ENCODE peak calls at places on chromosomes 4 and X, in four cellular contexts. W, V, D and M are unnamed samples.

GRCh38 chr4:94848326-94848725 is 90.6 kb downstream of the BMPR1B start:
- DNase-seq in D (no peak), V (no peak), W (no peak), M (no peak)

GRCh38 chrX:10485331-10485730 is 135.1 kb downstream of the MID1 start:
- DNase-seq in D (no peak), W (no peak), V (peak; percentile 13), M (peak; percentile 74)

GRCh38 chr4:98557497-98557896 is 100.9 kb downstream of the TSPAN5 start:
- DNase-seq in D (peak; percentile 50), W (no peak), V (peak; percentile 75), M (no peak)

GRCh38 chr4:78907638-78908037 is 31.6 kb downstream of the PAQR3 start:
- DNase-seq in D (no peak), W (no peak), V (no peak), M (no peak)

GRCh38 chrX:110159865-110160264 is 157.0 kb downstream of the TMEM164 start:
- DNase-seq in W (no peak), D (peak; percentile 36), V (no peak), M (no peak)

GRCh38 chrX:37302569-37302968 is 46.6 kb upstream of the PRRG1 start:
- DNase-seq in D (peak; percentile 35), V (peak; percentile 21), W (no peak), M (peak; percentile 37)

GRCh38 chr4:151169223-151169622 is 69.8 kb downstream of the RPS3A start:
- DNase-seq in W (peak; percentile 14), V (peak; percentile 99), D (peak; percentile 97), M (no peak)

GRCh38 chrX:68710870-68711576 is 63.6 kb downstream of the STARD8 start:
- DNase-seq in W (no peak), D (peak; percentile 37), V (peak; percentile 53), M (peak; percentile 33)

GRCh38 chrX:122641826-122642225 is 542.3 kb upstream of the GRIA3 start:
- DNase-seq in V (no peak), D (no peak), W (no peak), M (no peak)

GRCh38 chr4:26076000-26076587 is 162.1 kb downstream of the SMIM20 start:
- DNase-seq in V (peak; percentile 81), D (peak; percentile 58), W (no peak), M (no peak)

GRCh38 chr4:1571165-1571908 is 112.8 kb downstream of the FAM53A start:
- DNase-seq in V (no peak), W (no peak), D (no peak), M (no peak)

GRCh38 chr4:64158648-64159326 is 250.5 kb downstream of the TECRL start:
- DNase-seq in D (peak; percentile 72), W (peak; percentile 63), V (peak; percentile 22), M (peak; percentile 33)

GRCh38 chr4:92305148-92305877 is 1.5 kb downstream of the GRID2 start:
- DNase-seq in W (peak; percentile 82), D (peak; percentile 49), V (peak; percentile 32), M (peak; percentile 7)

DNA sequence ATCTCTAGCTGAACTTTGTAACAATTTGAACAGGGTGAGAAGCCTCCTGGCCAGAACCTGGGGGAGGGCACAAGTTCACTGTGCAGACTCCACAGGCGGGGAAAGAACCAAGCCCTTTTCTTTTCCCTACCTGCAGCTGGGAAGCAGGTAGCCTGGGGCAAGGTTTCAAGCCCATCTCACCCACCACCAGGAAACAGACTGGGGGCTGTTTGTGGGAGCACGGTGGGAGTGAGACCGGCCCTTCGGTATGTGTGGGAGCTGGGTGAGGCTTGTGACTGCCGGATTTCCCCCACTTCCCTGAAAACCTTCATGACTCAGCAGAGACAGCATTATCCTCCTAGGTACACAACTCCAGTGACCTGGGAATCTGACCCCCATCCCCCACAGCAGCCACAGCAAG is 211.7 kb downstream of the ZNF674 start:
- DNase-seq in D (no peak), W (no peak), V (no peak), M (no peak)
- H2BK120ac ChIP-seq in D (no peak overlapping the region), W (no peak overlapping the region), V (no peak overlapping the region), M (peak overlapping the region; percentile 99)

GRCh38 chr4:117596917-117597316 is 437.4 kb upstream of the NDST3 start:
- DNase-seq in D (no peak), W (no peak), V (no peak), M (no peak)
- H2BK120ac ChIP-seq in D (no peak overlapping the region), W (no peak overlapping the region), V (no peak overlapping the region), M (no peak overlapping the region)

GRCh38 chr4:100707786-100708185 is 190.0 kb upstream of the EMCN start:
- DNase-seq in W (no peak), V (no peak), D (no peak), M (peak; percentile 88)
- H2BK120ac ChIP-seq in W (no peak overlapping the region), V (no peak overlapping the region), D (no peak overlapping the region), M (no peak overlapping the region)

DNA sequence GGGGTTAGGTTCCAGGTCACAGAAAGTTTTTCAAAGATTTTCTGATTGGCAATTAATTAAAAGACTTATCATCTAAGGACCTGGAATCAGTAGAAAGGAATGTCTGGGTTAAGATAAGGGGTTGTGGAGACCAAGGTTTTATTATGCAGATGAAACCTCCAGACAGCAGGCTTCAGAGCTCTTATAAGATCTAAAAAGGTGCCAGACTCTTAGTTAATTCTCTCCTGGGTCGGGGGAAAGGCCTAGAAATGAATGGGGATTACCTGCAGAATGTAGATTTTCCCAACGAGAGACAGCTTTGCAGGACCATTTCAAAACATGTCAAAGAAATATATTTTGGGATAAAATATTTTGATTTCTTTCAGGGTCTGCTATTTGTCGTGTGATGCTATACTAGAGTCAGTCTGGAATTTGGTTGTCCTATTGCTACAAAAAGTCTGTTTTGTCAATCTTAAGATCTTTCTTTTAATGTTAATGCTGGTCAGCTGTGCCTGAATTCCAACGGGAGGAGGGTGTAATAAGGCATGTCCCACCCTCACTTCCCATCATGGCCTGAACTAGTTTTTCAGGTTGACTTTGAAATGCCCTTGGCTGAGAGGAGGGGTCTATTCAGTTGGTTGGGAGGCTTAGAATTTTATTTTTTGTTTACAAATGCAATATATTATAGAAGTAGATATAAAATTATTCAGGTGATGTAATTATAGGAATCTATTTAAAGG is 15.8 kb downstream of the EGF start:
- DNase-seq in D (no peak), V (no peak), W (no peak), M (no peak)
- H2BK120ac ChIP-seq in D (no peak overlapping the region), V (no peak overlapping the region), W (no peak overlapping the region), M (no peak overlapping the region)

DNA sequence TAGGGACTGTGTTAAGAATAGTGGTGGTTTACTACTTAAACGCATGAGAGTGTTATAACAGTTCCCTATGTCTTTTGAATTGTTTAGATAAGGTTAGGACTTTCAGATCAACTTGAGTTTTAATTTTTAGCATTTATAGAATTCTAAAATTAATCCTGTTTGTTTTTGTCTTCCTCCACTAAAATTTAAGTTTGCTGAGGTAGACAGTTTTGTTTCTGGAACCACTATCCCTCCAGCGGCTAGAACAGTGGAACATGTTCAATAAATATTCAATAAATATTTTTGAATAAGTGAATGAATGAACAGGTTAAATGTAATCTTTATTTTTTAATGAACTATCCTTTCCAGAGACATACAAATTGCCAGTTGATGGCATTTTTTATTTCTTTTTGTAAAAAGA is 58.4 kb downstream of the GAB1 start:
- DNase-seq in V (no peak), D (no peak), W (no peak), M (no peak)
- H2BK120ac ChIP-seq in V (peak overlapping the region; percentile 32), D (no peak overlapping the region), W (no peak overlapping the region), M (no peak overlapping the region)